ENCODE peak calls at places on chromosomes 7 and 10, in seven cellular contexts. O, Z, X, V, B, F and E are unnamed samples.

GRCh38 chr10:124594240-124594639 is 132.6 kb downstream of the LHPP start:
- DNase-seq in O (no peak), Z (no peak), X (peak), V (peak), B (no peak), F (no peak), E (no peak)

GRCh38 chr7:80124870-80125269 is 9.8 kb upstream of the GNAI1 start:
- DNase-seq in O (no peak), Z (no peak), X (peak), V (no peak), B (no peak), F (no peak), E (no peak)

GRCh38 chr7:139842414-139843210 is 13.5 kb downstream of the TBXAS1 start:
- DNase-seq in O (no peak), Z (peak), X (no peak), V (no peak), B (no peak), F (no peak), E (no peak)

GRCh38 chr7:143002106-143002505 is 24.8 kb downstream of the OR9A2 start:
- DNase-seq in O (no peak), Z (peak), X (peak), V (peak), B (no peak), F (no peak), E (no peak)

GRCh38 chr7:36961097-36961496 is 236.8 kb upstream of the AOAH start:
- DNase-seq in O (peak), Z (no peak), X (no peak), V (no peak), B (no peak), F (no peak), E (no peak)

GRCh38 chr7:82789883-82790609 is 346.5 kb upstream of the CACNA2D1 start:
- DNase-seq in O (no peak), Z (no peak), X (peak), V (peak), B (no peak), F (no peak), E (no peak)

GRCh38 chr7:69596056-69596455 is 2.2 kb upstream of the AUTS2 start:
- DNase-seq in O (no peak), Z (no peak), X (no peak), V (peak), B (no peak), F (no peak), E (no peak)

GRCh38 chr10:49689882-49690510 is 10.5 kb downstream of the C10orf53 start:
- DNase-seq in O (no peak), Z (no peak), X (no peak), V (no peak), B (no peak), F (no peak), E (no peak)

GRCh38 chr7:38628630-38629385 is 2.4 kb downstream of the AMPH start:
- DNase-seq in O (no peak), Z (no peak), X (peak), V (peak), B (no peak), F (no peak), E (no peak)